ENCODE peak calls at places on chromosome 21, in eight cellular contexts. D is esophagus muscularis mucosa, X is transverse colon, M is sigmoid colon, S is K562, Y is GM12878, I is SK-N-SH, P is upper lobe of left lung. L is an unnamed sample. For H3K36me3, the result is how much of the 10 kb centered on the place peaks cover.

GRCh38 chr21:25625036-25625435 is 14.0 kb upstream of the JAM2 start:
- DNase-seq in D (no peak), X (no peak), M (no peak), S (no peak), Y (no peak), I (no peak), P (no peak), L (no peak)

GRCh38 chr21:46158666-46159300 is 3.4 kb upstream of the FTCD start:
- DNase-seq in D (no peak), X (no peak), M (peak), S (no peak), Y (no peak), I (no peak), P (no peak), L (peak)

GRCh38 chr21:30491963-30492428 is at the start of gene KRTAP19-3:
- DNase-seq in D (no peak), X (no peak), M (no peak), S (no peak), Y (no peak), I (no peak), P (no peak), L (no peak)

GRCh38 chr21:46096596-46096981 is 1.3 kb upstream of the COL6A2 start:
- DNase-seq in D (peak), X (no peak), M (peak), S (no peak), Y (no peak), I (no peak), P (peak), L (no peak)

GRCh38 chr21:46585191-46585953 is 19.5 kb downstream of the S100B start:
- DNase-seq in D (no peak), X (peak), M (no peak), S (no peak), Y (no peak), I (no peak), P (no peak), L (no peak)

GRCh38 chr21:29196021-29196663 is 65.7 kb downstream of the MAP3K7CL start:
- DNase-seq in D (no peak), X (peak), M (peak), S (peak), Y (peak), I (peak), P (no peak), L (peak)

GRCh38 chr21:45183852-45184251 is 103.8 kb downstream of the POFUT2 start:
- DNase-seq in D (no peak), X (no peak), M (no peak), S (no peak), Y (no peak), I (no peak), P (no peak), L (no peak)

GRCh38 chr21:20997633-20998455 is at the start of gene NCAM2:
- DNase-seq in D (no peak), X (peak), M (peak), S (peak), Y (no peak), I (peak), P (peak), L (peak)

GRCh38 chr21:45111703-45112102 is 37.3 kb downstream of the ADARB1 start:
- DNase-seq in D (no peak), X (no peak), M (peak), S (no peak), Y (no peak), I (no peak), P (no peak), L (no peak)

GRCh38 chr21:16302851-16303282 is 573.1 kb downstream of the USP25 start:
- DNase-seq in D (no peak), X (no peak), M (peak), S (no peak), Y (no peak), I (no peak), P (no peak), L (no peak)

GRCh38 chr21:23936224-23936623 is 1671.1 kb downstream of the MRPL39 start:
- DNase-seq in D (no peak), X (no peak), M (no peak), S (peak), Y (no peak), I (peak), P (no peak), L (no peak)

GRCh38 chr21:18743523-18743922 is 339.9 kb upstream of the TMPRSS15 start:
- DNase-seq in D (no peak), X (no peak), M (no peak), S (no peak), Y (no peak), I (no peak), P (no peak), L (no peak)

GRCh38 chr21:36236052-36236730 is 79.6 kb downstream of the DOP1B start:
- DNase-seq in D (no peak), X (no peak), M (no peak), S (no peak), Y (peak), I (no peak), P (no peak), L (no peak)

DNA sequence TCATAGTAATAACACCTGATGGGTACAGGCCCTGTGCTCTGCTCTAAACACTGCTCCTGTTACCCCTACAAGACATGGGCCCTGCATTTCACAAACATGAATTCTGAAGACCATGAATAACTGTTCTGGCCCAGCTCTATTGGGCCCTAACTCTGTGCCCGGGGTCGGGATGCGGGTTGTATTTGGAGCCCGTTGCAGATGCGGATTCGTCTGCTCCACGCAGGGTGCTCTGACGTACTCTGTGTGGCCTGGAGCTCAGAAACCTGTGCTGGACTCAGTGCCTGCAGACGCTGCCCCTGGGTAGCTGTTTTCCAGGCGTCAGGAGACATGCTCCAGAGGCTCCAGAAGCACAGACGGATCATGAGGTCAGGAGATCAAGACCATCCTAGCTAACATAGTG is 10.1 kb upstream of the TCP10L start:
- DNase-seq in D (no peak), X (no peak), M (no peak), S (no peak), Y (no peak), I (no peak), P (no peak), L (no peak)
- H3K36me3 ChIP-seq in D (under half), X (under half), M (under half), S (under half), Y (under half), I (under half), P (under half), L (under half)

GRCh38 chr21:33657124-33657842 is 15.0 kb downstream of the ITSN1 start:
- DNase-seq in D (no peak), X (peak), M (no peak), S (no peak), Y (no peak), I (no peak), P (no peak), L (no peak)
- TF ChIP-seq POLR2AphosphoS5 in D (no peak), X (peak), M (no peak), S (no peak), Y (no peak), I (no peak), P (no peak), L (no peak)

DNA sequence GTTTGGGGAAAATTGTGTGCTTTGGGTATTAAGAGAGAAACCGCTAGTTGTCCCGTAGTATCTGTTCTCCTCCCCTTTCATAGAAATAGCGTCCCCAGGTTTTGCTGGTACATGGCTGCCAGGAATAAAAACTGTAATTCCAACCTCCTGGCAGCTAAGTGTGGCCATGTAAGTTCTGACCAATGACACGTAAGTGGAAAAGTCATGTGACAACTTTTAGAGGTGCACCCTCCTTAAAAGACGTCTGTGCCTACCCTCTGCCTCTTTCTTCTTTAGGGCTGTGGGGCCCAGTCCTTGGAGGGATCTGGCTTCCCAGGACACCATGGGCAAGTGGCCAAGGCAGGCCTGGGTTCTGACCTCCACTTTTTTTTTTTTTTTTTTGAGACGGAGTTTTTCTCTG is 59.3 kb downstream of the UMODL1 start:
- DNase-seq in D (no peak), X (no peak), M (no peak), S (no peak), Y (no peak), I (no peak), P (no peak), L (no peak)
- TF ChIP-seq EP300 in D (no peak), X (no peak), M (no peak), S (no peak), Y (no peak), I (no peak), P (no peak), L (no peak)

GRCh38 chr21:38817371-38818335 is 11.9 kb downstream of the ETS2 start:
- DNase-seq in D (no peak), X (peak), M (no peak), S (no peak), Y (no peak), I (no peak), P (no peak), L (no peak)
- H3K36me3 ChIP-seq in D (half or more), X (half or more), M (half or more), S (half or more), Y (under half), I (half or more), P (half or more), L (half or more)

DNA sequence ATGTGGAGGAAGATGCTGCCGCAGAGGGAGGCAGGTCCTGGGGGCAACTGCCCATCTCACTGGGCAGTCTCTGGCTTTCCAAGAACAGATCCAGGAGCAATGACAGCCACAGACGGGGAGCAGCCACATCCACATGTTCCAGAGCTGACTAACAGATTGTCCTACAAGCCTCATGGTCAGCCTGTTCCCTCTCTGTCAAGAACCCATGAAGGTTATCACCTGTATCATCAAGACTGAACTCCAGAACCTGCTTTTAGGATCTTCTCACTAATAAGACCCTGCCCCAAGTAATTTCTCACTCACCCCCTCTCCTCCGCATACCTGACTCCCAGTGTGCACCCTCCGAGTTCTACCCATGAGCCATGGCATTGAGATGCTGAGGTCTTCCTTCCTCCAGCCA is 187.8 kb downstream of the RUNX1 start:
- DNase-seq in D (no peak), X (no peak), M (no peak), S (no peak), Y (no peak), I (no peak), P (no peak), L (no peak)
- TF ChIP-seq POLR2AphosphoS5 in D (no peak), X (no peak), M (no peak), S (no peak), Y (no peak), I (no peak), P (no peak), L (no peak)